ENCODE peak calls at places on chromosomes 2 and 18, in eight cellular contexts. D, U, M, I, R, S, N and V are unnamed samples.

GRCh38 chr18:12282436-12283039 is 25.5 kb upstream of the TUBB6 start:
- DNase-seq in D (no peak), U (no peak), M (no peak), I (peak; percentile 83), R (no peak), S (no peak), N (peak; percentile 76), V (no peak)

GRCh38 chr2:180743412-180743811 is 237.0 kb upstream of the UBE2E3 start:
- DNase-seq in D (no peak), U (no peak), M (no peak), I (no peak), R (no peak), S (no peak), N (no peak), V (no peak)

GRCh38 chr2:230601510-230601909 is 111.1 kb upstream of the CAB39 start:
- DNase-seq in D (no peak), U (no peak), M (no peak), I (no peak), R (no peak), S (no peak), N (no peak), V (no peak)

GRCh38 chr18:46343940-46344372 is 239.8 kb downstream of the HAUS1 start:
- DNase-seq in D (peak; percentile 33), U (peak; percentile 52), M (no peak), I (no peak), R (no peak), S (peak; percentile 20), N (no peak), V (peak; percentile 82)

GRCh38 chr18:23658296-23658695 is 4.4 kb downstream of the ANKRD29 start:
- DNase-seq in D (no peak), U (no peak), M (no peak), I (peak; percentile 38), R (no peak), S (no peak), N (no peak), V (no peak)

GRCh38 chr2:212926948-212927347 is 224.5 kb downstream of the IKZF2 start:
- DNase-seq in D (no peak), U (no peak), M (no peak), I (peak; percentile 44), R (no peak), S (no peak), N (peak; percentile 39), V (no peak)

GRCh38 chr2:62662548-62662947 is 43.0 kb upstream of the EHBP1 start:
- DNase-seq in D (no peak), U (no peak), M (no peak), I (peak; percentile 77), R (no peak), S (no peak), N (peak; percentile 29), V (no peak)

GRCh38 chr2:32627441-32627900 is 379 bp upstream of the TTC27 start:
- DNase-seq in D (peak; percentile 40), U (peak; percentile 55), M (no peak), I (peak; percentile 55), R (peak; percentile 11), S (no peak), N (peak; percentile 63), V (peak; percentile 48)

GRCh38 chr2:79994915-79995419 is 309.6 kb downstream of the LRRTM1 start:
- DNase-seq in D (no peak), U (no peak), M (no peak), I (no peak), R (no peak), S (no peak), N (no peak), V (no peak)

GRCh38 chr2:101811226-101812015 is 113.9 kb downstream of the MAP4K4 start:
- DNase-seq in D (no peak), U (no peak), M (no peak), I (no peak), R (no peak), S (no peak), N (no peak), V (no peak)